ENCODE peak calls at places on chromosome 2, in six cellular contexts. F, O, V, R, I and Y are unnamed samples.

GRCh38 chr2:1584691-1585485 is 159.4 kb downstream of the PXDN start:
- DNase-seq in F (no peak), O (no peak), V (no peak), R (no peak), I (no peak), Y (no peak)

GRCh38 chr2:45993476-45993991 is 303.7 kb upstream of the EPAS1 start:
- DNase-seq in F (peak), O (peak), V (peak), R (peak), I (peak), Y (no peak)

GRCh38 chr2:180847073-180847472 is 133.3 kb upstream of the UBE2E3 start:
- DNase-seq in F (no peak), O (no peak), V (no peak), R (no peak), I (no peak), Y (no peak)

GRCh38 chr2:230356084-230356483 is 29.1 kb downstream of the SP140L start:
- DNase-seq in F (no peak), O (no peak), V (no peak), R (peak), I (no peak), Y (no peak)

GRCh38 chr2:39128919-39129391 is 8.1 kb upstream of the SOS1 start:
- DNase-seq in F (no peak), O (no peak), V (no peak), R (no peak), I (no peak), Y (no peak)

GRCh38 chr2:31060397-31060796 is 77.8 kb downstream of the GALNT14 start:
- DNase-seq in F (no peak), O (no peak), V (no peak), R (no peak), I (no peak), Y (no peak)

GRCh38 chr2:213199871-213200270 is 48.5 kb upstream of the IKZF2 start:
- DNase-seq in F (no peak), O (no peak), V (no peak), R (peak), I (no peak), Y (no peak)

GRCh38 chr2:178796079-178796677 is 11.0 kb downstream of the TTN start:
- DNase-seq in F (peak), O (peak), V (no peak), R (peak), I (no peak), Y (no peak)

GRCh38 chr2:188495990-188496431 is 204.3 kb downstream of the GULP1 start:
- DNase-seq in F (no peak), O (peak), V (no peak), R (peak), I (no peak), Y (no peak)

GRCh38 chr2:158325031-158325781 is 131.3 kb downstream of the CCDC148 start:
- DNase-seq in F (no peak), O (no peak), V (no peak), R (peak), I (no peak), Y (no peak)

GRCh38 chr2:239392688-239393400 is 8.0 kb downstream of the HDAC4 start:
- DNase-seq in F (no peak), O (no peak), V (no peak), R (no peak), I (peak), Y (no peak)

GRCh38 chr2:177923323-177923722 is 149.3 kb downstream of the PDE11A start:
- DNase-seq in F (no peak), O (no peak), V (no peak), R (no peak), I (no peak), Y (no peak)

GRCh38 chr2:141767051-141767450 is 363.8 kb downstream of the LRP1B start:
- DNase-seq in F (no peak), O (no peak), V (no peak), R (peak), I (no peak), Y (no peak)

GRCh38 chr2:239114616-239115265 is 266.9 kb downstream of the TWIST2 start:
- DNase-seq in F (peak), O (no peak), V (no peak), R (no peak), I (no peak), Y (no peak)

GRCh38 chr2:206983156-206983875 is 44.0 kb downstream of the CPO start:
- DNase-seq in F (no peak), O (no peak), V (no peak), R (peak), I (no peak), Y (no peak)

GRCh38 chr2:24124003-24124585 is 825 bp downstream of the FAM228B start:
- DNase-seq in F (no peak), O (no peak), V (no peak), R (peak), I (no peak), Y (no peak)

GRCh38 chr2:37447446-37447845 is 103.0 kb downstream of the QPCT start:
- DNase-seq in F (no peak), O (no peak), V (no peak), R (no peak), I (no peak), Y (no peak)

GRCh38 chr2:205769879-205770278 is 87.6 kb downstream of the NRP2 start:
- DNase-seq in F (no peak), O (no peak), V (no peak), R (peak), I (no peak), Y (no peak)

GRCh38 chr2:195559431-195559914 is 97.6 kb upstream of the SLC39A10 start:
- DNase-seq in F (no peak), O (no peak), V (no peak), R (peak), I (no peak), Y (no peak)

GRCh38 chr2:201363857-201364560 is 6.9 kb upstream of the FLACC1 start:
- DNase-seq in F (peak), O (peak), V (peak), R (peak), I (no peak), Y (no peak)

GRCh38 chr2:158797963-158798700 is 3.0 kb downstream of the DAPL1 start:
- DNase-seq in F (peak), O (no peak), V (no peak), R (no peak), I (no peak), Y (no peak)

GRCh38 chr2:191786694-191787093 is 60.2 kb downstream of the CAVIN2 start:
- DNase-seq in F (no peak), O (no peak), V (no peak), R (no peak), I (no peak), Y (no peak)

GRCh38 chr2:228731517-228731916 is 539.6 kb downstream of the PID1 start:
- DNase-seq in F (no peak), O (no peak), V (peak), R (peak), I (peak), Y (no peak)

GRCh38 chr2:210172219-210172575 is 988 bp upstream of the KANSL1L start:
- DNase-seq in F (no peak), O (no peak), V (no peak), R (no peak), I (no peak), Y (no peak)

GRCh38 chr2:210169871-210170441 is 1.3 kb downstream of the KANSL1L start:
- DNase-seq in F (peak), O (no peak), V (no peak), R (peak), I (no peak), Y (no peak)

GRCh38 chr2:210170442-210171303 is 536 bp downstream of the KANSL1L start:
- DNase-seq in F (peak), O (peak), V (peak), R (peak), I (peak), Y (peak)

GRCh38 chr2:210174086-210174485 is 2.9 kb upstream of the KANSL1L start:
- DNase-seq in F (no peak), O (no peak), V (no peak), R (no peak), I (no peak), Y (no peak)

DNA sequence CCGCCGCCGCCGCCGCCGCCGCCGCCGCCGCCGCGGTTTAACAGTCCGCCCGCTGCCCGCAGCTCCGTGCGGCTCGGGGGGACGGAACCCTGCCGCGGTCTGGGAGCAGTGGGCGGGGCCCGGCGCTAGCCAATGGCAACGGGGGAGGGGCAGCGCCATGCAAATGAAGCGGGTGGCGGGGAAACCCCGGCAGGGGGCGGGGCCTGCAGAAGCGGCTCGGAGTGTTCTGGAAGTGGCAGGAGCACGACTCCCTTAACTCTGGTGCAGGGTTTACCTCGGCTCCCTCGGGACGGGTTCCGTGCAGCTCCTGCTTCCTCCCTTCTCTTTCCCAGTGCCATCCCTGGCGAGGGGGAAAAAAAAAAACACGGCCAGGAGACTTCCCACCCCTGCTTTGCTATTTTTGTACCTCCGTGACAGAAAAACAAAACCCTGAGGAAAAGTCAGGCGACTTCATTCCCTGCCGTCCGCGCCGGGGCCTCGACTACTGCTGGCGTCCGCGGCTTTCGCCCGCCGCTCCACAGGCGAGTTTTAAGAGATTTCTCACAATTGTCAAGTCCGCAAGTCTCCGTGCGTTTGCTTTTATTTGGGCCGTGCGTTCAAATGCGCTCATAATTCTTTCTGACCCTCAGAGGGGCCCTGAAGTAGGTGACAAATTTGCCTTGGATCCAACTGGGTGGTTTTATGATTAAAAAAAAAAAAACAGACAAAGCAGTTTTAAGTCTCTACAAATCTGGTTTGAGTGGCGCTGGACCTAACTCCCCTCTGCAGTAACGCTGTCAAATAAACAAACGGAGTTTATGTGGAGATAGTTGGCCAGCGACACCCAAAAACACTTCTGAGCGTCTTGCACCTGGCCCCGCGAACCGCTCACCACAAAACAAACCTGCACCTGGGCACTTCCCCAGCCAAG is at the start of gene KANSL1L:
- DNase-seq in F (peak), O (peak), V (peak), R (peak), I (peak), Y (peak)
- TF ChIP-seq POLR2A in F (peak), O (no peak), V (peak), R (peak), I (peak), Y (peak)

GRCh38 chr2:3348771-3349170 is 28.8 kb downstream of the EIPR1 start:
- DNase-seq in F (no peak), O (no peak), V (no peak), R (no peak), I (no peak), Y (no peak)
- H3K4me3 ChIP-seq in F (no peak), O (no peak), V (no peak), R (no peak), I (no peak), Y (peak)

GRCh38 chr2:21422724-21423522 is 299.2 kb downstream of the TDRD15 start:
- DNase-seq in F (no peak), O (no peak), V (no peak), R (no peak), I (no peak), Y (no peak)

GRCh38 chr2:21424375-21424774 is 300.6 kb downstream of the TDRD15 start:
- DNase-seq in F (no peak), O (no peak), V (no peak), R (no peak), I (no peak), Y (no peak)

GRCh38 chr2:21418456-21418855 is 294.7 kb downstream of the TDRD15 start:
- DNase-seq in F (no peak), O (no peak), V (no peak), R (peak), I (no peak), Y (no peak)

GRCh38 chr2:21423854-21424253 is 300.1 kb downstream of the TDRD15 start:
- DNase-seq in F (no peak), O (no peak), V (no peak), R (peak), I (no peak), Y (no peak)

DNA sequence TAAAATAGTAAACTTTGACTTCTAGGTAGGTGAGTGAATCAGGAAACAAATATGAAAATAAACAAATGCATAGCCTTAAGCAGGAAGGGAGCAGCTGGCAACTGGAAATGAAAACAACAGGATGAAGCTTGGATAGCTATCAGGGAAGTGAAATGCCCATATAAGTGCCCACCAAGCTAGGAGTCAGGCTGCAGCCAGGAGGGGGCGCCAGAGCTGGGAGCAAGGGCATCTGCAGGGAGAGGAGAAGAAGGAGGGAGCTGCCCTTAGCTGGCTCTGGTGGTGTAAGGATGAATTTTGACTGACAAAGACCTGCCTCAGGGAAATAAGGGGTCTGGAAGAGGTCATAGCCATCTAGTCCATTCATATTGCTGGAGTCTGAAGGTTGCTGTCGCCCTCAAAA is 298.3 kb downstream of the TDRD15 start:
- DNase-seq in F (no peak), O (no peak), V (no peak), R (peak), I (no peak), Y (no peak)
- TF ChIP-seq CTCF in F (no peak), O (no peak), V (no peak), R (peak), I (no peak), Y (no peak)

DNA sequence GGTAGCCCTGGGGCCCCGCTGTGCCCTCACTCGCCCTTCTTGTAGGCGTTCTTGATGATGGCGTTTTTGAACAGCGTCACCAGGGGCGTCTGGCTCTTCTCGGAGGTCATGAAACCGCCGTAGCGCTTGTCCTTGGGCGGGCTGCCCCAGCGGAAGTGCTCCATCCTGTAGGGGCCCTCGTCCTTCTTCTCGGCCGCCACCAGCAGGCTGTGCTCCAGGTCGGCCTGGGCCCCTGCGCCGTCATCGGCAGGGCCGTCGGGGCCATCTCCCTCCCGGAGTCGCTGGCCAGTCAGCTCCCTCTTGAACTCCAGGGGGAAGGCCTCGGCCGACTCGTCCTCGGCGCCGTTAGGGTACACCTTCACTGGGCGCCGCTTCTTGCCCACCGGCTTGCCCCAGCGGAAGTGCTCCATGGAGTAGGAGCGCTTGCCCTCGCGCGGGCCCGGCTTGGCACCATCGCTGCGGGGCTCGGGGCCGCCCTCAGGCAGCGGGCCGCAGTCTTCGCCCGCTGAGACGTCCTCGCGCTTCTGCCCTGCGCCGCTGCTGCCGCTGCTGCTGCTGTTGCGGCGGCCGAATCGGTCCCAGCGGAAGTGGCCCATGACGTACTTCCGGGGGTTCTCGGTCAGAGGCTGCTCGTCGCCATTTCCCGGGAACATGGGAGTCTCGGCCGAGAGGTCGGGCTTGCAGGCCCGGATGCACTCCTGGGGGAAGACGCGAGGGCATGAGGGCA is 7.2 kb downstream of the POMC start:
- DNase-seq in F (peak), O (no peak), V (no peak), R (peak), I (peak), Y (peak)
- TF ChIP-seq POLR2A in F (no peak), O (no peak), V (no peak), R (no peak), I (no peak), Y (no peak)

GRCh38 chr2:218859994-218860831 is 608 bp downstream of the WNT6 start:
- DNase-seq in F (no peak), O (no peak), V (no peak), R (no peak), I (peak), Y (no peak)

GRCh38 chr2:218858138-218858445 is 1.5 kb upstream of the WNT6 start:
- DNase-seq in F (no peak), O (no peak), V (no peak), R (no peak), I (peak), Y (no peak)

GRCh38 chr2:218858671-218859555 is 692 bp upstream of the WNT6 start:
- DNase-seq in F (no peak), O (no peak), V (no peak), R (no peak), I (peak), Y (no peak)

GRCh38 chr2:218860950-218861381 is 1.4 kb downstream of the WNT6 start:
- DNase-seq in F (peak), O (peak), V (peak), R (peak), I (peak), Y (no peak)

DNA sequence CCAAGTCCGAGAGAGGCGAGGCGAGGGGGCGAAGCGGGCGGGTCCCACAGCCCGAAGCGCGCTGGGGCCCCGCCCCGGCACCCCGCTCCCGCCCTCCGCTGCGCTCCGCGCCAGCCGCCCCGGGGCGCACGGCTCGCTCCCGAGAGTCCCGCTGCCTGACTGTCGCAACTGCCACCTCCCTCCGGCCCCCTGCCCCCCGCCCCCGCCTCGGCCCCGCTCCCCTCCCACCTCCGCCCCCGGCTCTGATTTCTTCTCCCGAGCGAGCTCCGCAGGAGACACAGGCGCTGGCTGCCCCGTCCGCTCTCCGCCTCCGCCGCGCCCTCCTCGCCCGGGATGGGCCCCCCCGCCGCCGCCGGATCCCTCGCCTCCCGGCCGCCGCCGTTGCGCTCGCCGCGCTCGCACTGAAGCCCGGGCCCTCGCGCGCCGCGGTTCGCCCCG is at the start of gene WNT6:
- DNase-seq in F (no peak), O (no peak), V (no peak), R (no peak), I (peak), Y (no peak)
- H3K4me3 ChIP-seq in F (no peak), O (peak), V (peak), R (peak), I (peak), Y (peak)

GRCh38 chr2:16218651-16219050 is 278.3 kb downstream of the MYCN start:
- DNase-seq in F (no peak), O (peak), V (no peak), R (no peak), I (no peak), Y (no peak)
- TF ChIP-seq CTCF in F (no peak), O (peak), V (no peak), R (no peak), I (no peak), Y (no peak)

GRCh38 chr2:216017365-216017764 is 4.0 kb upstream of the MREG start:
- DNase-seq in F (no peak), O (no peak), V (no peak), R (peak), I (no peak), Y (no peak)

GRCh38 chr2:216014986-216015385 is 1.6 kb upstream of the MREG start:
- DNase-seq in F (no peak), O (no peak), V (no peak), R (no peak), I (no peak), Y (no peak)

GRCh38 chr2:216016581-216016980 is 3.2 kb upstream of the MREG start:
- DNase-seq in F (no peak), O (no peak), V (no peak), R (no peak), I (no peak), Y (no peak)

GRCh38 chr2:216014006-216014405 is 655 bp upstream of the MREG start:
- DNase-seq in F (no peak), O (no peak), V (no peak), R (no peak), I (no peak), Y (no peak)

GRCh38 chr2:216015722-216016464 is 2.5 kb upstream of the MREG start:
- DNase-seq in F (no peak), O (no peak), V (no peak), R (no peak), I (no peak), Y (no peak)
- TF ChIP-seq POLR2A in F (no peak), O (no peak), V (no peak), R (no peak), I (no peak), Y (no peak)

GRCh38 chr2:176129825-176130152 is 284 bp downstream of the HOXD8 start:
- DNase-seq in F (no peak), O (no peak), V (no peak), R (no peak), I (peak), Y (no peak)
- H3K4me3 ChIP-seq in F (peak), O (peak), V (peak), R (peak), I (peak), Y (peak)

GRCh38 chr2:11363868-11364564 is 19.6 kb upstream of the ROCK2 start:
- DNase-seq in F (no peak), O (no peak), V (no peak), R (no peak), I (no peak), Y (no peak)

GRCh38 chr2:11366326-11366741 is 21.9 kb upstream of the ROCK2 start:
- DNase-seq in F (no peak), O (no peak), V (no peak), R (no peak), I (no peak), Y (no peak)

GRCh38 chr2:11365096-11365856 is 20.8 kb upstream of the ROCK2 start:
- DNase-seq in F (no peak), O (no peak), V (no peak), R (no peak), I (no peak), Y (no peak)

GRCh38 chr2:11362781-11363099 is 18.3 kb upstream of the ROCK2 start:
- DNase-seq in F (no peak), O (no peak), V (no peak), R (no peak), I (no peak), Y (no peak)

GRCh38 chr2:11364565-11364887 is 20.1 kb upstream of the ROCK2 start:
- DNase-seq in F (no peak), O (no peak), V (no peak), R (no peak), I (no peak), Y (no peak)
- TF ChIP-seq CTCF in F (no peak), O (no peak), V (no peak), R (no peak), I (no peak), Y (no peak)